ENCODE peak calls at places on chromosomes 3 and 15, in seven cellular contexts. Z is heart left ventricle, P is GM12878, C is Panc1, B is body of pancreas, R is cardiac muscle cell, X is neural progenitor cell. F is an unnamed sample.

GRCh38 chr3:136990826-136991225 is 33.0 kb downstream of the IL20RB start:
- DNase-seq in Z (no peak), P (no peak), C (no peak), B (no peak), R (no peak), X (no peak), F (no peak)

GRCh38 chr3:175941352-175941751 is 1082.2 kb downstream of the NAALADL2 start:
- DNase-seq in Z (no peak), P (no peak), C (no peak), B (no peak), R (no peak), X (peak; percentile 25), F (no peak)

GRCh38 chr3:151468284-151468917 is 7.5 kb upstream of the IGSF10 start:
- DNase-seq in Z (no peak), P (no peak), C (peak; percentile 42), B (peak; percentile 74), R (peak; percentile 79), X (peak; percentile 80), F (peak; percentile 47)

GRCh38 chr15:96369351-96369750 is 38.9 kb downstream of the NR2F2 start:
- DNase-seq in Z (peak; percentile 56), P (no peak), C (no peak), B (no peak), R (no peak), X (no peak), F (no peak)

GRCh38 chr3:127792664-127793292 is 29.5 kb downstream of the MGLL start:
- DNase-seq in Z (peak; percentile 79), P (no peak), C (no peak), B (no peak), R (no peak), X (no peak), F (no peak)

GRCh38 chr15:42491540-42492225 is 742 bp upstream of the ZNF106 start:
- DNase-seq in Z (no peak), P (no peak), C (no peak), B (no peak), R (no peak), X (no peak), F (no peak)

GRCh38 chr3:51362476-51362875 is 22.6 kb upstream of the MANF start:
- DNase-seq in Z (no peak), P (no peak), C (no peak), B (no peak), R (no peak), X (no peak), F (no peak)

GRCh38 chr15:22979069-22979698 is 984 bp downstream of the CYFIP1 start:
- DNase-seq in Z (peak; percentile 85), P (no peak), C (no peak), B (peak; percentile 66), R (peak; percentile 63), X (peak; percentile 69), F (peak; percentile 71)

GRCh38 chr3:180631317-180631716 is 29.4 kb downstream of the TTC14 start:
- DNase-seq in Z (no peak), P (no peak), C (no peak), B (no peak), R (no peak), X (no peak), F (no peak)

GRCh38 chr3:160661660-160662059 is 15.3 kb upstream of the ARL14 start:
- DNase-seq in Z (no peak), P (no peak), C (no peak), B (no peak), R (peak; percentile 30), X (peak; percentile 73), F (no peak)

GRCh38 chr3:101303089-101303731 is 17.2 kb downstream of the IMPG2 start:
- DNase-seq in Z (no peak), P (no peak), C (peak; percentile 68), B (no peak), R (no peak), X (no peak), F (no peak)

GRCh38 chr15:67033012-67033411 is 32.4 kb upstream of the SMAD3 start:
- DNase-seq in Z (no peak), P (no peak), C (no peak), B (no peak), R (no peak), X (no peak), F (no peak)

GRCh38 chr3:52502001-52502400 is 6.9 kb downstream of the STAB1 start:
- DNase-seq in Z (no peak), P (no peak), C (no peak), B (no peak), R (no peak), X (no peak), F (no peak)

GRCh38 chr15:89680282-89680873 is 1.2 kb upstream of the PLIN1 start:
- DNase-seq in Z (no peak), P (no peak), C (no peak), B (peak; percentile 95), R (no peak), X (no peak), F (no peak)

DNA sequence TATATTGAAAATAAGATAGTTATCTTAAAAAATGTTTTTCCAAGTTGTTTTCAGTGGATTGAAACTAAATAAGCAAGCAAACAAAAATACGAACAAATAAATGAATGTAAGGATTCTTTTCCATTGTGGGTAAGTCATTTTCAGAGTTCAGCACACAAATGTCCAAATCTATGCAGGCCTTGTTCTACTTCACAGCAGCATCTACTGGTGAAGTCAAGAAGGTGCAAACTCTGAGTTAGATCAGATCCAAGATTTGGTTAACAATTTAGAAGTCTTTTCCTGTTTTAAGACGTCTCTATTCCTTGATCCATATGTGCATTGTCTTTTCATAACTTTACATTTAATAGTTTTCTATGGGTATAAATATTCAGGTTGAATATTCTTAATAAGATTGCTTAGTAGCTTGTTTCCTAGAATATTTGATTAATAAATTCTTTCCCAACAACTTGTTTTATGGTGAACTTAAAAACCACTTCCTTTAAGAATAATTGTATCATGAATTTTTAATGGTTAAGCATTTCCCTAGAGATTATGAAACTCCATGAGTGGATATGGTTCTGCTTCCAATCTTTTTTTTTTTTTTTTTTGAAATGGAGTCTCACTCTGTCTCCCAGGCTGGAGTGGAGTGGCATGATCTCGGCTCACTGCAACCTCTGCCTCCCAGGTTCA is 10.5 kb downstream of the PTX3 start:
- DNase-seq in Z (no peak), P (no peak), C (no peak), B (no peak), R (no peak), X (peak; percentile 17), F (no peak)
- TF ChIP-seq CTCF in Z (peak; percentile 30), P (peak; percentile 20), C (peak; percentile 69), B (no peak), R (peak; percentile 75), X (peak; percentile 55), F (peak; percentile 35)

GRCh38 chr3:99999541-99999940 is 114.8 kb downstream of the FILIP1L start:
- DNase-seq in Z (no peak), P (no peak), C (no peak), B (no peak), R (no peak), X (no peak), F (no peak)

GRCh38 chr3:100003609-100004503 is 110.4 kb downstream of the FILIP1L start:
- DNase-seq in Z (no peak), P (no peak), C (no peak), B (no peak), R (no peak), X (no peak), F (no peak)

GRCh38 chr3:100002599-100003350 is 111.5 kb downstream of the FILIP1L start:
- DNase-seq in Z (no peak), P (no peak), C (peak; percentile 93), B (peak; percentile 66), R (no peak), X (no peak), F (no peak)

GRCh38 chr3:100001083-100001482 is 113.2 kb downstream of the FILIP1L start:
- DNase-seq in Z (no peak), P (no peak), C (no peak), B (no peak), R (no peak), X (no peak), F (no peak)

DNA sequence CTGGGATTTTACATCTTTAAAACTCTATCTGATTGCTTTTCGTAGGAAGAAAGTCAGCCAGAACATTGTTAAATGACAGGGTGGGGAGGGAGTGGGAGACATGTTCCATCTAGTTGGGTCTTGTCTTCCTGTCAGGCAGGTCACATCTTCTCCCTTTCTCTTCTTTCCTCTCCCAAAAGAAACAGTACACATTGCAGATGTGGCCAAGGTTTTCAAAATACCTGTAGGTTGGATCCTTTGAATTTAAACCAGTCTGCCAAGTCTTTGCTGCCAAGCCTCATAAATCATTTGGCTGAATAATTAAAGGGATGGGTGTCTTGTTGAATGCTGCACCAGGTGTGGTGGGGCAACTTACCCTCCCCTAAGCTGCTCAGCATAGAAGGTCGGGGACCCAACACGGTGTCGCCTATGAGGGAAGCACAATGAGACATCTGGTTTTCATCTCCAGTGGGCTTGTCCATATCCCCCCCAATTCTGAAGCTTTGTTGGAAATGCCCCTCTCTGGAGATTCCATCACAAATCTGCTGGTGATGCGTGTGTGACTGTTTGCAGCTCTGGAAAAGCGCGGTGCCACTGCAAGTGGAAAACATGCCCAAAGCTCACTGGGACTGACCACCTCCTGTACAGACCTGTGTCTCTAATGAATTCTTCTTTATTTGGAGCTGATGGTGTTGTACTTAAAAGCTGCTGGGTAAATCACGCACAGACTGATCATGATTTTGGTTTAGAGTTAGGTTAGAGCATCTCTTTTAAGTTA is 112.6 kb downstream of the FILIP1L start:
- DNase-seq in Z (no peak), P (no peak), C (no peak), B (no peak), R (no peak), X (no peak), F (no peak)
- TF ChIP-seq CTCF in Z (no peak), P (no peak), C (no peak), B (no peak), R (no peak), X (no peak), F (no peak)

DNA sequence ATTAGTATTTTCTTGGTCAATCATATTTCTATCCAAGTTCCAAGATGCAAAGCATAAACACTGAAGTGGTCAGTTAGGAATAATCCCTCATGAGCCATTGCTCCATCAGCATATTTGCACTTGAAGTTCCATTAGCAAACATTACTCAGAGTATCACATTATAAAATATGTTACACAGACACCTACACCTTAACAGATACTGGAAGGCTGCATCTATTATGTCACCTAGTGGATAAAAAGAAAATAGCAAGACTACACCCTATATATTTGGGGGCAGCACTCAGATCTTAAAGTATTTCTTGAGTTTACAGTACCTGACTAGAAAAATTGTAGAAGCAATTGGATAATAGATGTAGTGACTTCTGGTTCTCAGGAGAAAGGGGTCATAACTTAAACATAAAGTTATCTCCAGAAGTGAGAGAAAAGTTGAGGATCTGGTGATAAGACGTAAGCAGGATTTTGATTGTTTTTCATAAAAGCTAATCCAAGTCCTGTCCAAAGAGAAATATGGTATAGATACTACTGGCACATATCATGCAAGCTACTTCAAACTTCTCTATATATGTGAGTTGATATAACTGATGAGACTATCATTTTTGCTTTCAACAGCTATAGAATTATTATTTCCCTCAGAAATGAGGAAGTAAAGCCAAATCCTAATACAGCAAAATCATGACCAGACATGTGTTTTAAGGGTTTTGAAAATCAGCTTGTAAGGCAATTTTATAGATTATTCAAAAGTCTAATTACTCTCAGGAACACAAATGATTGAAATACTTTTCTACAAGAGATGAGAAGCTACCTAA is 422.2 kb downstream of the GBE1 start:
- DNase-seq in Z (no peak), P (no peak), C (peak; percentile 8), B (no peak), R (peak; percentile 10), X (peak; percentile 11), F (no peak)
- TF ChIP-seq CTCF in Z (no peak), P (peak; percentile 43), C (peak; percentile 52), B (no peak), R (peak; percentile 60), X (peak; percentile 64), F (peak; percentile 62)

DNA sequence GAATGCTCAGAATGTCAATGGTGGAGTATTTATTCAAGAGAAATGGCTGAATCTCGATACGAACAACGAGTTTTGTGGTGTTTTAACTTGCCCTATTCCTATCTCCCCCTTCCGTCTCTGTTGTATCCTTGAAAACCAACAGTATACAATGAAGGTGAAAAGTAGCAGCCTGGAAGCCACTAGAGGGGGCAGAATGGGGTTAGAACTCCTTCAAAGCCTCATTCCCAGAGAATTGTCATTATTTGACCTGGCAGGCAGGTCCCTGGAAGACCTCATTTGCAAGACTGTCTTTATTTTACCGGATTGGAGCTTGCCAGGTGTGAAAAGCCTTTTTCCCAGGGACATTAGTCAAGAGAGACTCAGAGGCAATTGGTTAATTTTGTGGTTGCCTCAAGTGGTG is 139.4 kb downstream of the LRRC28 start:
- DNase-seq in Z (no peak), P (no peak), C (no peak), B (no peak), R (no peak), X (peak; percentile 50), F (no peak)
- TF ChIP-seq CTCF in Z (no peak), P (no peak), C (peak; percentile 11), B (no peak), R (peak; percentile 14), X (peak; percentile 48), F (no peak)